ENCODE peak calls at places on chromosome 14, in six cellular contexts. W, Y, I, J, T and L are unnamed samples.

GRCh38 chr14:76773188-76773885 is 12.1 kb downstream of the VASH1 start:
- DNase-seq in Y (peak), T (no peak), I (no peak), W (no peak), J (peak), L (peak)

GRCh38 chr14:31243860-31244259 is 36.3 kb upstream of the HECTD1 start:
- DNase-seq in W (no peak), I (no peak), T (no peak), Y (peak), J (no peak), L (no peak)

GRCh38 chr14:73342670-73343069 is 105.4 kb downstream of the PAPLN start:
- DNase-seq in J (no peak), I (no peak), T (no peak), W (no peak), Y (no peak), L (no peak)

GRCh38 chr14:104689620-104690265 is 325 bp downstream of the INF2 start:
- DNase-seq in I (no peak), W (no peak), J (peak), T (no peak), Y (no peak), L (no peak)

GRCh38 chr14:66624319-66624937 is 116.5 kb downstream of the GPHN start:
- DNase-seq in J (peak), W (peak), Y (no peak), T (peak), I (no peak), L (no peak)

GRCh38 chr14:80955434-80955939 is at the start of gene TSHR:
- DNase-seq in Y (no peak), J (peak), T (no peak), W (no peak), I (no peak), L (no peak)

GRCh38 chr14:74474376-74474775 is 18.7 kb downstream of the NPC2 start:
- DNase-seq in J (no peak), I (no peak), T (no peak), W (no peak), Y (no peak), L (no peak)

GRCh38 chr14:64769096-64770020 is 65.1 kb downstream of the PLEKHG3 start:
- DNase-seq in J (no peak), Y (no peak), T (no peak), I (no peak), W (no peak), L (no peak)

GRCh38 chr14:50560929-50561280 is 960 bp downstream of the ATL1 start:
- DNase-seq in Y (peak), J (peak), T (peak), W (no peak), I (peak), L (peak)

GRCh38 chr14:65187421-65188049 is 85.2 kb upstream of the MAX start:
- DNase-seq in J (peak), Y (no peak), W (no peak), I (no peak), T (no peak), L (no peak)

GRCh38 chr14:78253986-78254385 is 83.8 kb downstream of the NRXN3 start:
- DNase-seq in W (no peak), I (no peak), Y (no peak), J (no peak), T (no peak), L (no peak)

GRCh38 chr14:76720382-76720813 is 40.9 kb upstream of the VASH1 start:
- DNase-seq in I (no peak), Y (no peak), W (no peak), J (peak), T (peak), L (no peak)

GRCh38 chr14:69081271-69081670 is 71.6 kb downstream of the DCAF5 start:
- DNase-seq in Y (no peak), I (no peak), T (no peak), W (no peak), J (no peak), L (no peak)

GRCh38 chr14:92386637-92387036 is 63.7 kb downstream of the SLC24A4 start:
- DNase-seq in I (no peak), Y (no peak), T (no peak), W (no peak), J (no peak), L (no peak)

GRCh38 chr14:24418492-24418873 is 11.0 kb downstream of the CBLN3 start:
- DNase-seq in Y (no peak), I (no peak), T (no peak), J (no peak), W (no peak), L (no peak)

GRCh38 chr14:97644365-97644764 is 847.2 kb downstream of the VRK1 start:
- DNase-seq in W (no peak), Y (peak), T (no peak), I (no peak), J (no peak), L (no peak)